ENCODE peak calls at places on chromosomes 7 and 10, in seven cellular contexts. J is transverse colon; W is CD8-positive, alpha-beta memory T cell; V is CD4-positive, alpha-beta memory T cell; I is HCT116; K is heart left ventricle; G is ovary. Z is an unnamed sample.

GRCh38 chr10:113572520-113573290 is 19.9 kb downstream of the HABP2 start:
- DNase-seq in K (no peak), J (no peak), V (no peak), G (no peak), I (no peak), W (no peak), Z (no peak)

GRCh38 chr7:6398943-6399342 is 48.8 kb downstream of the DAGLB start:
- DNase-seq in G (no peak), K (no peak), W (no peak), I (no peak), V (no peak), J (no peak), Z (no peak)

GRCh38 chr7:44959433-44959951 is 19.3 kb downstream of the MYO1G start:
- DNase-seq in V (peak; percentile 76), G (no peak), J (no peak), I (no peak), K (no peak), W (peak; percentile 32), Z (no peak)

GRCh38 chr10:51879238-51879637 is 179.8 kb upstream of the CSTF2T start:
- DNase-seq in G (peak; percentile 30), I (no peak), J (no peak), W (no peak), K (peak; percentile 16), V (no peak), Z (no peak)

GRCh38 chr7:47180268-47180826 is 401.6 kb downstream of the TNS3 start:
- DNase-seq in G (peak; percentile 75), I (peak; percentile 33), V (no peak), J (peak; percentile 51), W (no peak), K (peak; percentile 51), Z (no peak)

GRCh38 chr7:15503603-15504280 is 58.1 kb downstream of the AGMO start:
- DNase-seq in W (no peak), I (no peak), J (no peak), K (no peak), V (no peak), G (no peak), Z (no peak)

GRCh38 chr10:124003070-124003419 is 90.4 kb downstream of the CHST15 start:
- DNase-seq in J (no peak), G (peak; percentile 9), I (no peak), W (no peak), V (no peak), K (no peak), Z (no peak)

GRCh38 chr10:102984086-102984485 is 66.0 kb downstream of the CNNM2 start:
- DNase-seq in J (no peak), W (no peak), I (no peak), G (no peak), K (no peak), V (no peak), Z (no peak)

GRCh38 chr10:1685671-1686450 is 51.5 kb downstream of the ADARB2 start:
- DNase-seq in J (no peak), W (no peak), G (no peak), V (no peak), K (no peak), I (no peak), Z (no peak)

GRCh38 chr7:28685291-28685659 is 272.9 kb downstream of the TRIL start:
- DNase-seq in V (no peak), K (peak; percentile 40), W (no peak), G (peak; percentile 24), I (no peak), J (peak; percentile 21), Z (no peak)
- H3K4me3 ChIP-seq in V (no peak overlapping the region), K (peak overlapping the region; percentile 61), W (no peak overlapping the region), G (no peak overlapping the region), I (no peak overlapping the region), J (no peak overlapping the region), Z (no peak overlapping the region)

GRCh38 chr7:137964824-137965545 is 36.9 kb downstream of the CREB3L2 start:
- DNase-seq in J (no peak), W (no peak), G (no peak), V (no peak), I (no peak), K (no peak), Z (no peak)
- H3K4me1 ChIP-seq in J (peaks cover 16% of the 10 kb centered on the region), W (peaks cover 24% of the 10 kb centered on the region), G (peaks cover 22% of the 10 kb centered on the region), V (peaks cover 24% of the 10 kb centered on the region), I (peaks cover 16% of the 10 kb centered on the region), K (peaks cover 7% of the 10 kb centered on the region), Z (peaks cover 3% of the 10 kb centered on the region)

DNA sequence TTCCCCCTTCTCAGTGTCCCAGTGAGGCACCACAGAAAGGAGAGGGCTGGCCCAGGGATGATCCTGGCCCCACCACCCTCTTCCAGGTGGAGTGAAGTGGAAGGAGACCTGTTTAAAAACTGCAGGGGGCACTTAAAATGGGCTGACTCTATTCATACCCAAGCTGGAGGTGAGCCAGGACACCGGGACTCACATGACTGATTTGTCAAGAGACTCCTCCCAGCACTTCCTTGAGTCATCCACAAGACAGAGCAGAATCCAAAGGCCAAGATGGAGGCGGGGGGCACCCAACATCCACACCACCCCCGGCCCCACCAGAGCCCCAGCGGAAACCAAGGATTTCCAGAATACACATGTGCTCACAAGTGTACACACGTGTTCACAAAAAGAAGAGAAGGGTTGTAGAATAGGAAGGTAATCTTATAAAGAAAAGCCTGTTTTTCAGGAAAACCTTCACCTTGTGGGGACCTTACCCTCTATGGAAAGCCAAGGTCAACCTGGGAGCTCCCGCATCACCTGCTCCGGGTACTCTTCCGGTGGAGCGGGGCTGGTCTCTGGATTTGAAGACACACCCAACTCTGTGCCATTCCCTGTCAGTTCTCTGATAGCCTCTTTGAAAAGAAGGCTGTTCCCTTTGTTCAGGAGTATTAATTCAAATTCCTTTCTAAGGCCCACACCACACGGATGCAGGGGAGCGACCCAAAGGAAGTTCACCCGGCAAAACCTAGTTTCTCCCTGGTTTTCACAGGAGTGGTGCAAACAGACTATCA is 10.9 kb downstream of the CTBP2 start:
- DNase-seq in I (peak; percentile 52), G (peak; percentile 83), J (peak; percentile 82), W (no peak), V (no peak), K (peak; percentile 54), Z (no peak)
- H3K4me3 ChIP-seq in I (no peak overlapping the region), G (no peak overlapping the region), J (no peak overlapping the region), W (no peak overlapping the region), V (no peak overlapping the region), K (no peak overlapping the region), Z (no peak overlapping the region)

GRCh38 chr10:21519981-21520436 is 5.5 kb downstream of the SKIDA1 start:
- DNase-seq in I (no peak), V (no peak), G (no peak), K (no peak), W (no peak), J (no peak), Z (no peak)

GRCh38 chr10:21524131-21524525 is 1.4 kb downstream of the SKIDA1 start:
- DNase-seq in V (no peak), G (no peak), I (no peak), W (no peak), K (no peak), J (no peak), Z (no peak)

GRCh38 chr10:21523007-21523406 is 2.5 kb downstream of the SKIDA1 start:
- DNase-seq in I (no peak), W (no peak), G (no peak), K (no peak), V (no peak), J (no peak), Z (no peak)

GRCh38 chr10:21523557-21524008 is 1.9 kb downstream of the SKIDA1 start:
- DNase-seq in W (no peak), V (no peak), I (no peak), J (no peak), G (peak; percentile 69), K (no peak), Z (no peak)

DNA sequence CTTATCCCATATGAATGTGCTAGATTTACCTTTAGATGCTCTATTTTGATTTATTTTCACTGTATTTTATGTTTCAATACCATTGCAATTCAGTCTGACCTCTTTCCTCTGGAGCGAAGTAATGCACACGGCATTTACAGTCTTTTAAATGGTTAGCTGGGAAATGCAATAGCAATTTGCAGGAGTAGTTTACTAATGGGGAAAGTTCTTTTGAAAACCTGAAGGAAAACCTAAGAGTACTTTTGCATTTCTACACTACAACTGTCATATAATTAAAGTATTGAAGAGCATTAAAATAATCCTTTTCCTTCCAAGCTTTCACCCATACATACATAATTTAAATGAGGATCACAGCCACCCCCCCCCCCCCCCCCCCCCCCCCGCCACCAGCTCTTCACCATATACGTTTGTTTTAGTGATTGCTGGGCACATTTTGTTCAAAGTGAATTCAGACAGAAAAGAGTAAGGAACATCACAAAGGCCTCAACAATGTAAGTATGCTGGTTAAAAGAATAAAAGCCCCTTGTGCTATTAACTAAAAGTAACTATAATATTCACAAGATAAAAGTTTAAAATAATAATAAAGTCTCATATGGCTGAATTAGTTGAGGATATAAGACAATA is 3.5 kb downstream of the SKIDA1 start:
- DNase-seq in W (no peak), V (no peak), I (no peak), G (no peak), K (no peak), J (no peak), Z (no peak)
- H3K4me1 ChIP-seq in W (peaks cover 42% of the 10 kb centered on the region), V (peaks cover 45% of the 10 kb centered on the region), I (peaks cover 49% of the 10 kb centered on the region), G (peaks cover 4% of the 10 kb centered on the region), K (no peaks in the 10 kb centered on the region), J (peaks cover 30% of the 10 kb centered on the region), Z (peaks cover 4% of the 10 kb centered on the region)

GRCh38 chr10:21500578-21500910 is 24.9 kb downstream of the SKIDA1 start:
- DNase-seq in G (no peak), K (no peak), W (no peak), J (no peak), V (no peak), I (no peak), Z (no peak)

GRCh38 chr10:21501109-21501508 is 24.4 kb downstream of the SKIDA1 start:
- DNase-seq in K (no peak), W (no peak), V (no peak), J (no peak), G (no peak), I (no peak), Z (no peak)

GRCh38 chr10:21503580-21503979 is 21.9 kb downstream of the SKIDA1 start:
- DNase-seq in J (no peak), G (no peak), K (no peak), W (no peak), I (no peak), V (no peak), Z (no peak)

GRCh38 chr10:21501731-21502370 is 23.6 kb downstream of the SKIDA1 start:
- DNase-seq in G (no peak), J (no peak), W (no peak), I (no peak), V (no peak), K (no peak), Z (no peak)

GRCh38 chr10:21502371-21502765 is 23.1 kb downstream of the SKIDA1 start:
- DNase-seq in I (no peak), G (no peak), J (no peak), V (no peak), W (no peak), K (no peak), Z (no peak)
- H3K4me3 ChIP-seq in I (no peak overlapping the region), G (no peak overlapping the region), J (no peak overlapping the region), V (no peak overlapping the region), W (no peak overlapping the region), K (no peak overlapping the region), Z (no peak overlapping the region)

DNA sequence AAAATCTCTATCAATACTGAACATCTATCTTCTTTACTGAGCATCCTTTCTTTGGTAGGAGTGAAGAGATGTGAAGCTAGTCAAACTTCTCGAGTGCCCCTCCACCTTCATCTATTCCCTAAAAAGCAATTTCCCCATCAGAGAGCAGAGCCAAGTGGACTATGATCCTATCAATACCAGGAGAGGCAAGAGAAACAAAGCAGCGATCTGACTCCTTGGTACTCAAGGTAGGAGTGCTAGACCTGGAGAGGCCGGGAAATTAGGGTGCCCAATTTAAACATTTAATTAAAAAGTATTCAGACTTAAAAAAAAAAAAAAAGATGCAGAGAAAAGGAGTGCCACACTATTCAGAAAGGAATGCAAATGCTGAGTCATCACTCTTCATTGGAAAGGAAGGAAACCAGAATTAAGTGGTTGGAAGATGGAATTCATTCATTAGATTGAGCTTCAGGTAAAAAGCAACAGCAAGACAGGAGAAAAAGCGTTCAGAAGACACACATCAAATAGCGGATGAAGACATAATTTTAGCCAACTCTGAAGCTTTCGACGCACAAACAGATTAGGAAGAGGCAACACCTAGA is 1.5 kb downstream of the TIAL1 start:
- DNase-seq in G (no peak), V (no peak), J (no peak), K (no peak), I (no peak), W (no peak), Z (no peak)
- H3K4me1 ChIP-seq in G (peaks cover 3% of the 10 kb centered on the region), V (peaks cover 53% of the 10 kb centered on the region), J (peaks cover 49% of the 10 kb centered on the region), K (peaks cover 24% of the 10 kb centered on the region), I (peaks cover 23% of the 10 kb centered on the region), W (peaks cover 46% of the 10 kb centered on the region), Z (no peaks in the 10 kb centered on the region)